ENCODE peak calls at places on chromosome 14, in nine cellular contexts. H is left colon; W is activated B cell treated with CpG ODN at 0.5 μM for 24 hours; P is progenitor cell of endocrine pancreas; T is body of pancreas; I is Peyer's patch; X is tibial nerve; L is central memory CD8-positive, alpha-beta T cell; N is retina. S is an unnamed sample.
A peak's percentile ranks its signal among the peaks of the same experiment; 100 is the strongest.

GRCh38 chr14:71183856-71184255 is 276.6 kb downstream of the PCNX1 start:
- DNase-seq in H (no peak), I (no peak), T (no peak), P (no peak), X (no peak), L (no peak), W (no peak), N (no peak), S (no peak)

GRCh38 chr14:101083564-101084435 is 180.3 kb upstream of the RTL1 start:
- DNase-seq in P (no peak), L (no peak), W (peak; percentile 8), I (no peak), N (no peak), X (no peak), H (no peak), T (no peak), S (no peak)

GRCh38 chr14:52265248-52265647 is 2.2 kb upstream of the PTGDR start:
- DNase-seq in W (no peak), L (no peak), P (no peak), N (no peak), I (no peak), X (no peak), H (no peak), T (no peak), S (no peak)

GRCh38 chr14:92122351-92122677 is 545 bp downstream of the CPSF2 start:
- DNase-seq in W (no peak), P (no peak), X (no peak), N (no peak), I (no peak), L (no peak), H (peak; percentile 41), T (no peak), S (no peak)

GRCh38 chr14:74739293-74740030 is 23.7 kb upstream of the YLPM1 start:
- DNase-seq in W (no peak), X (no peak), P (no peak), N (no peak), H (no peak), T (no peak), I (no peak), L (no peak), S (no peak)

GRCh38 chr14:81436296-81437138 is 36.4 kb upstream of the STON2 start:
- DNase-seq in N (peak; percentile 93), I (peak; percentile 84), H (peak; percentile 52), L (no peak), W (peak; percentile 29), T (peak; percentile 77), X (peak; percentile 60), P (peak; percentile 76), S (peak; percentile 90)

GRCh38 chr14:49479432-49479831 is 106.7 kb downstream of the RPS29 start:
- DNase-seq in X (no peak), N (no peak), I (no peak), L (no peak), T (peak; percentile 43), H (no peak), P (no peak), W (no peak), S (no peak)

GRCh38 chr14:53692451-53693330 is 263.9 kb downstream of the BMP4 start:
- DNase-seq in N (no peak), X (no peak), I (no peak), H (no peak), L (no peak), W (no peak), T (no peak), P (no peak), S (no peak)

GRCh38 chr14:100611811-100612480 is 24.7 kb upstream of the BEGAIN start:
- DNase-seq in L (no peak), N (no peak), T (no peak), P (no peak), H (peak; percentile 20), I (no peak), X (no peak), W (no peak), S (no peak)

GRCh38 chr14:89399594-89400068 is 17.4 kb downstream of the FOXN3 start:
- DNase-seq in N (peak; percentile 76), T (peak; percentile 29), X (no peak), P (no peak), L (no peak), I (no peak), H (no peak), W (no peak), S (no peak)

GRCh38 chr14:59254146-59254910 is 65.9 kb downstream of the DAAM1 start:
- DNase-seq in I (no peak), L (no peak), P (no peak), N (no peak), T (peak; percentile 75), X (peak; percentile 84), H (peak; percentile 73), W (no peak), S (peak; percentile 69)

GRCh38 chr14:26190644-26191043 is 407.2 kb downstream of the NOVA1 start:
- DNase-seq in L (no peak), H (no peak), X (no peak), N (no peak), P (no peak), W (no peak), T (no peak), I (no peak), S (no peak)

GRCh38 chr14:37142835-37143499 is 29.4 kb downstream of the SLC25A21 start:
- DNase-seq in X (peak; percentile 6), P (no peak), H (no peak), N (no peak), W (no peak), T (no peak), I (no peak), L (no peak), S (no peak)

GRCh38 chr14:30214456-30215090 is 286.9 kb upstream of the PRKD1 start:
- DNase-seq in X (peak; percentile 54), W (no peak), P (no peak), L (no peak), H (no peak), I (no peak), T (peak; percentile 15), N (peak; percentile 72), S (no peak)

GRCh38 chr14:73059326-73059725 is 992 bp downstream of the RBM25 start:
- DNase-seq in X (no peak), L (no peak), H (no peak), W (no peak), N (no peak), T (no peak), I (no peak), P (no peak), S (no peak)

GRCh38 chr14:102593841-102594170 is 1.4 kb downstream of the RCOR1 start:
- DNase-seq in H (no peak), T (no peak), L (no peak), I (no peak), W (no peak), N (no peak), P (no peak), X (peak; percentile 10), S (no peak)

GRCh38 chr14:73723799-73724621 is 9.8 kb upstream of the PNMA1 start:
- DNase-seq in N (peak; percentile 54), T (no peak), P (no peak), I (no peak), L (no peak), X (peak; percentile 88), H (no peak), W (no peak), S (peak; percentile 92)

GRCh38 chr14:94366146-94366887 is 22.1 kb downstream of the SERPINA1 start:
- DNase-seq in X (no peak), H (no peak), T (no peak), N (no peak), I (no peak), W (no peak), L (no peak), P (no peak), S (no peak)

GRCh38 chr14:24965934-24966593 is 83.9 kb downstream of the STXBP6 start:
- DNase-seq in W (no peak), I (no peak), L (no peak), H (peak; percentile 46), T (peak; percentile 55), N (no peak), P (no peak), X (peak; percentile 31), S (no peak)

GRCh38 chr14:74841230-74842207 is 34.4 kb downstream of the PROX2 start:
- DNase-seq in N (no peak), W (no peak), T (no peak), P (no peak), L (no peak), I (no peak), X (no peak), H (no peak), S (no peak)

GRCh38 chr14:97824218-97824617 is 1027.0 kb downstream of the VRK1 start:
- DNase-seq in P (no peak), T (no peak), X (no peak), N (no peak), L (no peak), W (no peak), I (no peak), H (no peak), S (no peak)

GRCh38 chr14:21023817-21024667 is 819 bp downstream of the NDRG2 start:
- DNase-seq in W (no peak), H (no peak), N (no peak), T (no peak), X (no peak), I (no peak), P (no peak), L (no peak), S (peak; percentile 20)

GRCh38 chr14:31283153-31283552 is 75.6 kb upstream of the HECTD1 start:
- DNase-seq in P (no peak), N (no peak), L (no peak), T (no peak), H (no peak), X (no peak), I (no peak), W (no peak), S (no peak)

GRCh38 chr14:100066984-100067383 is 1.8 kb downstream of the EVL start:
- DNase-seq in I (no peak), P (no peak), X (no peak), T (no peak), W (no peak), N (no peak), L (no peak), H (no peak), S (no peak)

GRCh38 chr14:23061995-23062394 is 4.7 kb upstream of the CDH24 start:
- DNase-seq in W (no peak), T (peak; percentile 77), X (peak; percentile 73), N (no peak), P (no peak), H (no peak), I (peak; percentile 36), L (no peak), S (peak; percentile 70)

GRCh38 chr14:59464651-59465569 is at the start of gene GPR135:
- DNase-seq in L (peak; percentile 49), N (peak; percentile 79), T (peak; percentile 70), W (peak; percentile 64), H (peak; percentile 49), X (peak; percentile 37), P (peak; percentile 67), I (peak; percentile 69), S (peak; percentile 77)

GRCh38 chr14:58455593-58456265 is 28.2 kb downstream of the KIAA0586 start:
- DNase-seq in L (no peak), I (no peak), P (no peak), H (no peak), X (no peak), T (no peak), N (no peak), W (no peak), S (no peak)

GRCh38 chr14:52553002-52553670 is 500 bp downstream of the GPR137C start:
- DNase-seq in H (no peak), X (no peak), N (peak; percentile 72), I (no peak), P (peak; percentile 30), L (peak; percentile 23), T (peak; percentile 43), W (no peak), S (peak; percentile 60)

GRCh38 chr14:68884031-68885030 is 91.5 kb upstream of the ZFP36L1 start:
- DNase-seq in T (no peak), X (no peak), H (peak; percentile 71), I (peak; percentile 20), P (no peak), W (no peak), N (no peak), L (no peak), S (peak; percentile 60)

GRCh38 chr14:75041613-75042012 is 9.7 kb downstream of the MLH3 start:
- DNase-seq in P (no peak), I (no peak), X (no peak), T (no peak), H (peak; percentile 51), L (no peak), N (no peak), W (no peak), S (no peak)

GRCh38 chr14:50835280-50835679 is 4.3 kb upstream of the NIN start:
- DNase-seq in L (no peak), P (no peak), W (no peak), X (no peak), H (no peak), I (no peak), T (no peak), N (no peak), S (no peak)